ENCODE peak calls at places on chromosomes 5 and 9, in seven cellular contexts. M, D, N, P, Y, Z and G are unnamed samples. For H3K4me1, the result is how much of the 10 kb centered on the place peaks cover.

GRCh38 chr5:109529520-109529919 is 119.7 kb upstream of the PJA2 start:
- DNase-seq in M (no peak), D (peak), N (no peak), P (no peak), Y (peak), Z (no peak), G (peak)

GRCh38 chr5:87649455-87649854 is 236.7 kb upstream of the CCNH start:
- DNase-seq in M (no peak), D (no peak), N (no peak), P (no peak), Y (peak), Z (no peak), G (no peak)

GRCh38 chr5:74396913-74397606 is 243.5 kb downstream of the ENC1 start:
- DNase-seq in M (no peak), D (peak), N (no peak), P (no peak), Y (peak), Z (no peak), G (no peak)

GRCh38 chr5:7548576-7548975 is 152.6 kb downstream of the ADCY2 start:
- DNase-seq in M (no peak), D (no peak), N (no peak), P (no peak), Y (peak), Z (no peak), G (no peak)

GRCh38 chr5:57749396-57749795 is 266.8 kb upstream of the ACTBL2 start:
- DNase-seq in M (no peak), D (no peak), N (no peak), P (no peak), Y (no peak), Z (no peak), G (no peak)

GRCh38 chr5:82334085-82334680 is 56.0 kb upstream of the RPS23 start:
- DNase-seq in M (no peak), D (no peak), N (no peak), P (no peak), Y (peak), Z (no peak), G (no peak)

GRCh38 chr5:172411423-172412111 is 42.8 kb downstream of the SH3PXD2B start:
- DNase-seq in M (no peak), D (no peak), N (no peak), P (peak), Y (peak), Z (no peak), G (no peak)

GRCh38 chr5:119200795-119201194 is 129.9 kb downstream of the DMXL1 start:
- DNase-seq in M (no peak), D (no peak), N (no peak), P (no peak), Y (no peak), Z (no peak), G (no peak)

GRCh38 chr5:1934801-1935429 is 52.2 kb upstream of the IRX4 start:
- DNase-seq in M (no peak), D (no peak), N (no peak), P (no peak), Y (no peak), Z (no peak), G (no peak)

GRCh38 chr9:123438821-123439220 is 82.8 kb downstream of the CRB2 start:
- DNase-seq in M (no peak), D (no peak), N (no peak), P (no peak), Y (peak), Z (no peak), G (no peak)

GRCh38 chr9:15824310-15824709 is 271.5 kb downstream of the CCDC171 start:
- DNase-seq in M (no peak), D (no peak), N (peak), P (no peak), Y (peak), Z (peak), G (no peak)

GRCh38 chr9:129885018-129885669 is 49.9 kb downstream of the USP20 start:
- DNase-seq in M (no peak), D (no peak), N (no peak), P (no peak), Y (no peak), Z (no peak), G (no peak)

GRCh38 chr5:149420509-149421371 is 41.6 kb upstream of the IL17B start:
- DNase-seq in M (no peak), D (peak), N (no peak), P (no peak), Y (peak), Z (no peak), G (no peak)

GRCh38 chr9:74742792-74743389 is 144.8 kb downstream of the TRPM6 start:
- DNase-seq in M (no peak), D (no peak), N (peak), P (no peak), Y (peak), Z (peak), G (no peak)

GRCh38 chr5:129858126-129858675 is 46.1 kb upstream of the CHSY3 start:
- DNase-seq in M (no peak), D (no peak), N (no peak), P (no peak), Y (no peak), Z (no peak), G (no peak)

GRCh38 chr9:93111371-93112115 is 15.5 kb downstream of the CARD19 start:
- DNase-seq in M (peak), D (no peak), N (no peak), P (peak), Y (peak), Z (no peak), G (no peak)

GRCh38 chr5:174235226-174235992 is 189.9 kb downstream of the NSG2 start:
- DNase-seq in M (no peak), D (no peak), N (no peak), P (no peak), Y (peak), Z (no peak), G (no peak)

GRCh38 chr5:21121213-21121612 is 1133.2 kb upstream of the CDH18 start:
- DNase-seq in M (no peak), D (no peak), N (no peak), P (no peak), Y (peak), Z (no peak), G (no peak)

DNA sequence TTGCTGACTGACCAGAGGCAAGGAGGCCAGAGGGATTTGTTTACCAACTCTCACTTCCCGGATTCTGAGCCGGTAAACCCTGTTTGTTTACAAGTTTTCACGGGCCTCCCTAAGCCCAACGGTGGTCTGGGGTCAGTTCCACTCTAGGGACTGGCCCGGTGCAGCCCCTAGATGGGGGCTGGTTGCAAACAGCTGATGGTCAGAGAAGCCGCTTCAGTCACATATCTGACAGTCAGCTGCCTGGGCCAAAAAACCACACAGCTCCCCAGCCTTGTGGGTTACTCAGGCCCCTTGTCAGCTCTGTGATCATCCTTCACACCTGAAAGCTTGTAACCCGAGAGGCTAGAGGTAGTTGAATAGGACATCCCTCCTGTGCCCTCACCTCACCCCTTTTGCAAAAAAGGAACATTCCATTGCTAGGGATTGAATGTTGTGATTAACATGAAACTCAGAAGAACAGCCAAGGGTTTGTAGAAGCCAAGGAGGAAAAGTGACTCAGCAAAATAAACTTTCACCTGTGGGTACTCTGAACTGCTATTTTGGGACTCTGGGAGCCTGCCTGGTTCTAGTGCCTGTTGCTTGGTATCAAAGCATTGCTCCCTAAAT is 40.4 kb downstream of the SAR1B start:
- DNase-seq in M (no peak), D (no peak), N (no peak), P (no peak), Y (peak), Z (no peak), G (no peak)
- H3K27ac ChIP-seq in M (no peak), D (peak), N (peak), P (peak), Y (no peak), Z (peak), G (no peak)

DNA sequence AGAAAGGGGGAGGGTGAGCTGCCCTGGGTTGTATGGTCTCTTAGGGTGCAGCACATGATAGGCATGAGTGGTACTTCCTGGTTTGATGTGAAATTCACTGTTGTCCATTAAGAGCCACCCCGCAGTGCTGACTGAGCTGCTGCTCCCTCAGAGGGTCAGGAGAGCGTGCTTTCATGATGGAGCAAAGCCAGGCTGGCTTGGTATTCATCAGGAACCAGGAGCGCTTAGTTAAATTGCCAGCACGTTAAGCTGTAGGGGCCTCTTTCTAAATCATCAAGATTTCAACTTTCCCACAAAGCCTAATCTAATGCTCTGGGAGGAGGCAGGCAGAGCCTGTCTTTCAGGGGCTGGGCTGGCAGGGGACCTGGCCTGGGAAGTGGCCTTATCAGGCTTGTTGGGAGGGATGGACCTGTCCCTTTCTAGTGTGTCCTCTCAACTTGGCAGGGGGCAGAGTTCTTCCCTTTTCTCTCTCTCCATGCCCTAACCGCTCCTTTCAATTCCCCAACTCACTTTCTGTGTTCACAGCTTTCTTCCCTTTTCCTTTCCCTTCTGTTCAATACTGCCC is 7.9 kb downstream of the CYSTM1 start:
- DNase-seq in M (no peak), D (peak), N (no peak), P (peak), Y (peak), Z (no peak), G (no peak)
- H3K4me1 ChIP-seq in M (under half), D (half or more), N (under half), P (half or more), Y (under half), Z (under half), G (under half)

DNA sequence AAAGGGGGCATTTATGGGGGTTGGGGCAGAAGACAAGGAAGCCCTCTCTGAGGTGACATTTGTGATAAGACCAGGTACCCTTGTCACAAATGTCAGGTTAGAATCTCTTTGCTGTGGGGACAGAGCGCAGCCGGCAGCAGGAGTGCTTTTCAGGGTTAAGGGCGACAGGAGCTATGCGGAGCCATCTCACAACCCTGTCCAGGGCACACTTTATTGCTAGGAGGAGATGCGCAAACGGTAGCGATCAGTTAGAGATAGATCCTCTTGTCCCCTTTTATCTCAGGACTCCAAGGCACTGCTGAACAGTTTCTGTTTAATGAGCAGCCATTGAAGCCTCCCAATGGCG is 438 bp upstream of the LAMC3 start:
- DNase-seq in M (no peak), D (no peak), N (no peak), P (no peak), Y (no peak), Z (no peak), G (no peak)
- H3K4me3 ChIP-seq in M (no peak), D (peak), N (peak), P (peak), Y (no peak), Z (peak), G (no peak)

GRCh38 chr9:71929791-71930440 is 18.5 kb downstream of the C9orf85 start:
- DNase-seq in M (no peak), D (no peak), N (no peak), P (no peak), Y (peak), Z (no peak), G (no peak)
- H3K27ac ChIP-seq in M (no peak), D (no peak), N (no peak), P (no peak), Y (no peak), Z (no peak), G (peak)

GRCh38 chr9:110059461-110059860 is 148.5 kb downstream of the C9orf152 start:
- DNase-seq in M (no peak), D (no peak), N (no peak), P (no peak), Y (no peak), Z (no peak), G (no peak)

GRCh38 chr9:110058304-110058953 is 149.5 kb downstream of the C9orf152 start:
- DNase-seq in M (no peak), D (peak), N (peak), P (no peak), Y (peak), Z (peak), G (no peak)

GRCh38 chr9:110050925-110051355 is 157.0 kb downstream of the C9orf152 start:
- DNase-seq in M (no peak), D (no peak), N (peak), P (no peak), Y (peak), Z (peak), G (no peak)

DNA sequence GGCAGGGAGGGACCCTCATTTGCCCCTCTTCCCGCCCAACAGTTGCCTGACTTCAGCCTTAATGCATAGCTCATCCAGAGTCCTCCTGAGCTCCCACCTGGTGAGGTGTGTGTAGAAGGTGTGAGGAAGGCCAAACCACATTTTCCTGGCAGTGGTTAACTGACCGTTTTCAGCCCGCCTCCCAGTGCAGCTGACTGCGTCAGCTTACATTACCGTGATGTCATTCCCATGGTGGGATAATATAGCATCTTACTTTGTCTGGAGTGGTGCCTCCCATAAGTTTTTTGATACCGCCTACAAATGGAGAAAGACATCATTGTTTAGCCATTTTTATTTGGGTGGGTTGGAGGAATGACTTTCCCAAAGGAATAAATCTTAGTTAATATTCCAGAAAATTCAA is 151.9 kb downstream of the C9orf152 start:
- DNase-seq in M (no peak), D (no peak), N (no peak), P (no peak), Y (no peak), Z (no peak), G (no peak)
- H3K4me1 ChIP-seq in M (under half), D (half or more), N (under half), P (half or more), Y (under half), Z (under half), G (under half)

DNA sequence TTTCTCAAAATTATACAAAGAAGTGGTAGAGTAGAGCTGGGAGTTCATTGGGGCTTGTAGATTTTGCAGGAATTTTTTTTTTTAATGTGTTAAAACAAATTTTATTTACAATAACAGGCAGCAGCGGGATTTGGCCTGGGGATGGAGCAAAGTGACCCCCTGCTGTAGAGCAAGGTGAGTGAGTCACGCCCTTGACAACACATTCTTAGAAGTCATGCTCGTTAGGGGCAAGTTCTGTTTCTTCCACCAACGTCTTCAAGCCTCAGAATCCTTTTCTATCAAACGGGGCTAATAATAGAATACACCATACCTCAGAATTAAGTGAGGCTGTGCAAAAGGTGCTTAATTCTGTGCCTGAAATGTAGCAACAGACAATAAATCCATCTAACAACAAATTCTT is 1.1 kb upstream of the ANKDD1B start:
- DNase-seq in M (no peak), D (no peak), N (no peak), P (no peak), Y (no peak), Z (no peak), G (no peak)
- H3K4me3 ChIP-seq in M (no peak), D (no peak), N (peak), P (no peak), Y (no peak), Z (no peak), G (no peak)

GRCh38 chr5:158320934-158321333 is 462.0 kb upstream of the CLINT1 start:
- DNase-seq in M (no peak), D (no peak), N (no peak), P (no peak), Y (no peak), Z (no peak), G (no peak)

GRCh38 chr5:158322620-158323019 is 463.7 kb upstream of the CLINT1 start:
- DNase-seq in M (no peak), D (no peak), N (no peak), P (no peak), Y (no peak), Z (no peak), G (no peak)

GRCh38 chr5:158317507-158317906 is 458.6 kb upstream of the CLINT1 start:
- DNase-seq in M (no peak), D (no peak), N (no peak), P (no peak), Y (no peak), Z (no peak), G (peak)

DNA sequence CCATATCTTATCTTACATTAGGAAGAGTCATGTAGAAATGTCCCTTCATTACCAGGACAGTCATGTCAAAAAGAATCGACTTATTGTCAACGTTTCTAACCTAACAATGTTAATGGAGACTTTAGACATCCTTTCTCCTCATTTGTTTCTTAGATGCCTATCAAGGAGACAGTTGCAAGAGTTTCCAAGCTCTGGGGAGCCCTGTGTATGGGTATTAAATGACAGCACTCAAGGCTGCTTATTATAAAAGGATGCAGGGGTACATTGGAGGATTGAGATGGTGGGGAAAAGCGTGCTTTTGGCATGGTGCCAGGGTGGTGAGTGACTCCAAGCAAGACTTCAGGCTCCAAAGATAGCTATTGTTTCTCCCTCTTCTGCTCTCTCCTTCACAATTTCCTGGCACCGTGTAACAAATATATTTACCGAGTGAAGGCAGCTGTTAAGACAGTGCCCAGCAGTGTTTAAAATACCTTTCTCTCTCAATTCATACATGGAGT is 461.3 kb upstream of the CLINT1 start:
- DNase-seq in M (no peak), D (no peak), N (no peak), P (no peak), Y (no peak), Z (no peak), G (no peak)
- H3K27ac ChIP-seq in M (no peak), D (no peak), N (no peak), P (no peak), Y (no peak), Z (no peak), G (no peak)

GRCh38 chr9:100408541-100409175 is 18.3 kb upstream of the MSANTD3 start:
- DNase-seq in M (no peak), D (no peak), N (no peak), P (no peak), Y (no peak), Z (no peak), G (no peak)

GRCh38 chr9:100413839-100414420 is 13.0 kb upstream of the MSANTD3 start:
- DNase-seq in M (no peak), D (no peak), N (no peak), P (no peak), Y (no peak), Z (no peak), G (no peak)

GRCh38 chr9:100411472-100412270 is 15.3 kb upstream of the MSANTD3 start:
- DNase-seq in M (peak), D (peak), N (peak), P (peak), Y (peak), Z (no peak), G (peak)

GRCh38 chr9:100406962-100407361 is 20.0 kb upstream of the MSANTD3 start:
- DNase-seq in M (no peak), D (no peak), N (no peak), P (no peak), Y (no peak), Z (no peak), G (no peak)

GRCh38 chr9:100409176-100409556 is 17.8 kb upstream of the MSANTD3 start:
- DNase-seq in M (no peak), D (no peak), N (no peak), P (no peak), Y (no peak), Z (no peak), G (no peak)
- H3K4me1 ChIP-seq in M (under half), D (under half), N (under half), P (under half), Y (under half), Z (under half), G (under half)